ENCODE peak calls at places on chromosomes 7 and 10, in seven cellular contexts. A, H, D, S, G, T and U are unnamed samples.

GRCh38 chr7:99141334-99141733 is 2.6 kb downstream of the SMURF1 start:
- DNase-seq in A (no peak), H (no peak), D (no peak), S (no peak), G (no peak), T (no peak), U (no peak)

GRCh38 chr7:91288208-91288824 is 24.1 kb downstream of the FZD1 start:
- DNase-seq in A (no peak), H (peak), D (peak), S (peak), G (peak), T (peak), U (no peak)

GRCh38 chr10:95248989-95249388 is 41.8 kb downstream of the PDLIM1 start:
- DNase-seq in A (no peak), H (no peak), D (no peak), S (no peak), G (peak), T (no peak), U (no peak)

GRCh38 chr7:137073571-137074325 is 205.3 kb downstream of the CHRM2 start:
- DNase-seq in A (no peak), H (no peak), D (peak), S (no peak), G (no peak), T (no peak), U (no peak)

GRCh38 chr10:117362313-117362712 is 12.9 kb downstream of the PDZD8 start:
- DNase-seq in A (no peak), H (no peak), D (no peak), S (no peak), G (no peak), T (no peak), U (no peak)

GRCh38 chr10:75466886-75467285 is 35.5 kb downstream of the LRMDA start:
- DNase-seq in A (peak), H (no peak), D (no peak), S (no peak), G (no peak), T (no peak), U (no peak)

GRCh38 chr10:105398202-105398601 is 757.1 kb downstream of the SORCS3 start:
- DNase-seq in A (no peak), H (no peak), D (no peak), S (no peak), G (peak), T (no peak), U (no peak)

GRCh38 chr10:25815999-25816768 is 117.8 kb upstream of the MYO3A start:
- DNase-seq in A (no peak), H (no peak), D (peak), S (no peak), G (no peak), T (no peak), U (no peak)

GRCh38 chr7:45893374-45893995 is 5.2 kb downstream of the IGFBP1 start:
- DNase-seq in A (no peak), H (no peak), D (no peak), S (no peak), G (no peak), T (no peak), U (no peak)

GRCh38 chr10:68151453-68151852 is 42.2 kb downstream of the MYPN start:
- DNase-seq in A (no peak), H (no peak), D (no peak), S (no peak), G (no peak), T (no peak), U (no peak)

GRCh38 chr7:87398441-87398840 is 53.0 kb downstream of the CROT start:
- DNase-seq in A (peak), H (no peak), D (peak), S (no peak), G (no peak), T (no peak), U (no peak)

GRCh38 chr7:158193446-158193845 is 394.2 kb downstream of the PTPRN2 start:
- DNase-seq in A (no peak), H (no peak), D (no peak), S (no peak), G (no peak), T (no peak), U (no peak)

GRCh38 chr7:74627699-74628411 is 29.7 kb upstream of the GTF2I start:
- DNase-seq in A (no peak), H (no peak), D (no peak), S (peak), G (no peak), T (no peak), U (no peak)

GRCh38 chr10:19014034-19014433 is 34.6 kb upstream of the MALRD1 start:
- DNase-seq in A (peak), H (no peak), D (peak), S (no peak), G (no peak), T (no peak), U (no peak)

GRCh38 chr7:141045126-141045841 is 28.6 kb upstream of the TMEM178B start:
- DNase-seq in A (no peak), H (no peak), D (peak), S (no peak), G (no peak), T (no peak), U (no peak)

GRCh38 chr10:104334965-104335650 is 3.2 kb downstream of the ITPRIP start:
- DNase-seq in A (no peak), H (peak), D (no peak), S (no peak), G (no peak), T (no peak), U (no peak)